ENCODE peak calls at places on chromosomes 3 and 15, in six cellular contexts. O is left ventricle myocardium inferior, U is stomach, A is WERI-Rb-1, T is IMR-90, J is AG04450. E is an unnamed sample.

GRCh38 chr15:78749831-78750230 is 61.4 kb downstream of the ADAMTS7 start:
- DNase-seq in O (no peak), U (no peak), A (no peak), T (no peak), J (no peak), E (no peak)

GRCh38 chr3:77871436-77871835 is 831.5 kb downstream of the ROBO2 start:
- DNase-seq in O (no peak), U (no peak), A (no peak), T (no peak), J (no peak), E (no peak)

GRCh38 chr3:24177201-24177600 is 232.1 kb downstream of the NR1D2 start:
- DNase-seq in O (no peak), U (no peak), A (no peak), T (no peak), J (no peak), E (no peak)

GRCh38 chr3:17260257-17260656 is 375.5 kb downstream of the PLCL2 start:
- DNase-seq in O (no peak), U (no peak), A (no peak), T (no peak), J (no peak), E (no peak)

GRCh38 chr3:142875583-142876207 is 13.2 kb downstream of the PCOLCE2 start:
- DNase-seq in O (no peak), U (no peak), A (no peak), T (no peak), J (no peak), E (no peak)

GRCh38 chr3:185172086-185173049 is 19.5 kb upstream of the C3orf70 start:
- DNase-seq in O (no peak), U (no peak), A (no peak), T (no peak), J (no peak), E (no peak)

GRCh38 chr3:126081618-126082333 is 2.1 kb downstream of the SLC41A3 start:
- DNase-seq in O (no peak), U (peak), A (peak), T (peak), J (no peak), E (no peak)

GRCh38 chr15:79089890-79090486 is 592 bp downstream of the RASGRF1 start:
- DNase-seq in O (no peak), U (no peak), A (no peak), T (no peak), J (no peak), E (peak)

GRCh38 chr3:191065183-191065805 is 133.7 kb upstream of the OSTN start:
- DNase-seq in O (no peak), U (no peak), A (no peak), T (peak), J (no peak), E (no peak)

GRCh38 chr3:45597166-45597565 is 2.6 kb downstream of the LIMD1 start:
- DNase-seq in O (no peak), U (peak), A (no peak), T (peak), J (no peak), E (no peak)

GRCh38 chr15:73994912-73995622 is 551 bp downstream of the PML start:
- DNase-seq in O (no peak), U (no peak), A (no peak), T (no peak), J (no peak), E (no peak)

GRCh38 chr15:73608475-73608874 is 24.7 kb downstream of the NPTN start:
- DNase-seq in O (no peak), U (no peak), A (no peak), T (no peak), J (no peak), E (no peak)

GRCh38 chr3:162601101-162601670 is 1104.6 kb downstream of the OTOL1 start:
- DNase-seq in O (no peak), U (no peak), A (no peak), T (no peak), J (no peak), E (no peak)

GRCh38 chr15:82571722-82572222 is 31.5 kb upstream of the RPS17 start:
- DNase-seq in O (peak), U (peak), A (peak), T (peak), J (peak), E (peak)

GRCh38 chr3:193563999-193564398 is 9.3 kb upstream of the ATP13A4 start:
- DNase-seq in O (no peak), U (peak), A (peak), T (no peak), J (no peak), E (no peak)

GRCh38 chr15:70902105-70902504 is 9.5 kb downstream of the LRRC49 start:
- DNase-seq in O (no peak), U (no peak), A (no peak), T (peak), J (peak), E (no peak)

GRCh38 chr15:70339551-70340517 is 242.1 kb upstream of the TLE3 start:
- DNase-seq in O (no peak), U (no peak), A (peak), T (peak), J (no peak), E (peak)

GRCh38 chr15:31236184-31237041 is 90.2 kb upstream of the KLF13 start:
- DNase-seq in O (peak), U (peak), A (no peak), T (peak), J (peak), E (peak)

GRCh38 chr3:134941820-134942219 is 146.8 kb downstream of the EPHB1 start:
- DNase-seq in O (no peak), U (no peak), A (no peak), T (no peak), J (no peak), E (no peak)

GRCh38 chr3:31170932-31171670 is 276.6 kb upstream of the GADL1 start:
- DNase-seq in O (no peak), U (no peak), A (no peak), T (peak), J (peak), E (no peak)

GRCh38 chr3:13880811-13881156 is 913 bp upstream of the WNT7A start:
- DNase-seq in O (no peak), U (no peak), A (no peak), T (no peak), J (no peak), E (peak)
- TF ChIP-seq CTCF in O (no peak), U (no peak), A (no peak), T (no peak), J (no peak), E (no peak)

DNA sequence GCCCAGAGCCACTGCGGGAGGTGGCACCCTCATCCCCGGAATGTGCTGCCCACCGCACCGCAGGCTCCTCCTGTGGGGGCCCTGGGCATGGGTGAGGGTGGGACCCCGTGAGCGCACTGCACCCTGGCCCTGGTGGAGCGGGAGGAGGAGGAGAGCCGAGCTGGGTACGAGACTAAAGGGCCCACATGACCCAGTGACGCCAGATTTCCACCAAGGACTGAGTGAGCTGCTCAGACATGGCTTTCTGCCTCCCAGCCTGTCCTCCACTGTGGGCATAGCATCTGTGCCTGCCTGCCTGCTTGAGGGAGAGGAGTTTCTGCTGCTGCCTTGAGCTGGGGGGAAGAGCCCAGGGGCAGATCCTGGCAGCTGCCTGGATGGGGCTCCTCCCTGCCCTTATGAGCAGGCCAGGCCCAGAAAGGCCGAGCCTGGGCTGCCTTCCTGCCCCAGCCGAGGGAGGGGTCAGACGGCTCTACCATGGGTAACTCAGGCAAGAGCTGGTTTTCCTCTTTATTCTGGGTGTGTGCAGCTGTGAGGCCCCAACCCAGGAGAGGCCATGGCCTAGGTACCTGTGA is 88.4 kb downstream of the VGLL4 start:
- DNase-seq in O (peak), U (no peak), A (no peak), T (no peak), J (no peak), E (no peak)
- H3K27ac ChIP-seq in O (peak), U (peak), A (no peak), T (no peak), J (no peak), E (peak)

GRCh38 chr3:128438488-128439072 is 28.1 kb downstream of the DNAJB8 start:
- DNase-seq in O (no peak), U (no peak), A (no peak), T (no peak), J (no peak), E (no peak)
- H3K4me3 ChIP-seq in O (no peak), U (no peak), A (no peak), T (no peak), J (no peak), E (no peak)

GRCh38 chr3:34011171-34012101 is 213.0 kb downstream of the PDCD6IP start:
- DNase-seq in O (no peak), U (no peak), A (peak), T (peak), J (no peak), E (no peak)
- TF ChIP-seq CTCF in O (no peak), U (no peak), A (peak), T (peak), J (peak), E (no peak)

GRCh38 chr3:22969276-22969675 is 233.9 kb upstream of the UBE2E2 start:
- DNase-seq in O (no peak), U (no peak), A (no peak), T (no peak), J (no peak), E (no peak)
- H3K27ac ChIP-seq in O (no peak), U (no peak), A (no peak), T (no peak), J (no peak), E (no peak)